ENCODE peak calls at places on chromosome 10, in five cellular contexts. G is endodermal cell, W is neural crest cell, B is GM13977, V is left ventricle myocardium inferior. A is an unnamed sample.

GRCh38 chr10:77245953-77246352 is 391.7 kb downstream of the KCNMA1 start:
- DNase-seq in W (no peak), B (no peak), V (no peak), G (no peak), A (no peak)

GRCh38 chr10:18822156-18822555 is 162.9 kb downstream of the ARL5B start:
- DNase-seq in V (no peak), W (peak; percentile 32), G (peak; percentile 67), B (no peak), A (peak; percentile 73)

GRCh38 chr10:127159648-127160245 is 36.6 kb downstream of the INSYN2A start:
- DNase-seq in V (no peak), B (no peak), W (no peak), G (no peak), A (no peak)

GRCh38 chr10:50447691-50448090 is 176.1 kb downstream of the SGMS1 start:
- DNase-seq in V (no peak), B (no peak), W (no peak), G (no peak), A (no peak)

GRCh38 chr10:59817806-59818205 is 64.6 kb upstream of the MRLN start:
- DNase-seq in W (no peak), G (no peak), B (no peak), V (no peak), A (no peak)

GRCh38 chr10:71921319-71922027 is 42.7 kb upstream of the CHST3 start:
- DNase-seq in B (no peak), V (peak; percentile 58), W (no peak), G (no peak), A (peak; percentile 67)

GRCh38 chr10:104881740-104882139 is 240.7 kb downstream of the SORCS3 start:
- DNase-seq in G (peak; percentile 59), W (no peak), V (no peak), B (no peak), A (no peak)

GRCh38 chr10:88318803-88319202 is 264.3 kb downstream of the RNLS start:
- DNase-seq in V (no peak), W (no peak), B (no peak), G (peak; percentile 68), A (no peak)

GRCh38 chr10:73117976-73118743 is 7.9 kb downstream of the NUDT13 start:
- DNase-seq in B (peak; percentile 75), W (no peak), V (no peak), G (no peak), A (no peak)

GRCh38 chr10:65818990-65819389 is 1106.8 kb upstream of the LRRTM3 start:
- DNase-seq in B (no peak), W (no peak), G (no peak), V (no peak), A (no peak)

GRCh38 chr10:43823237-43823605 is 174.5 kb upstream of the ZNF32 start:
- DNase-seq in W (no peak), V (no peak), B (no peak), G (no peak), A (no peak)

GRCh38 chr10:44759122-44759521 is 152.0 kb upstream of the TMEM72 start:
- DNase-seq in W (no peak), G (no peak), V (no peak), B (no peak), A (no peak)

GRCh38 chr10:113891476-113891875 is 37.0 kb downstream of the NHLRC2 start:
- DNase-seq in B (no peak), V (no peak), W (no peak), G (no peak), A (no peak)

GRCh38 chr10:131964298-131964697 is 17.4 kb downstream of the BNIP3 start:
- DNase-seq in W (no peak), V (no peak), B (no peak), G (no peak), A (no peak)

GRCh38 chr10:132354356-132355094 is 22.5 kb downstream of the LRRC27 start:
- DNase-seq in V (no peak), W (no peak), B (no peak), G (no peak), A (no peak)

GRCh38 chr10:105770813-105771212 is 1129.7 kb downstream of the SORCS3 start:
- DNase-seq in V (no peak), B (no peak), W (no peak), G (peak; percentile 52), A (peak; percentile 31)

GRCh38 chr10:122484276-122485060 is 23.1 kb downstream of the HTRA1 start:
- DNase-seq in B (no peak), W (no peak), V (no peak), G (peak; percentile 64), A (no peak)

GRCh38 chr10:125014086-125014830 is 72.3 kb downstream of the ZRANB1 start:
- DNase-seq in W (no peak), V (peak; percentile 60), G (no peak), B (no peak), A (no peak)

GRCh38 chr10:33276282-33276923 is 58.1 kb downstream of the NRP1 start:
- DNase-seq in W (no peak), V (no peak), B (no peak), G (no peak), A (no peak)

GRCh38 chr10:51876979-51877378 is 177.6 kb upstream of the CSTF2T start:
- DNase-seq in G (no peak), B (no peak), W (no peak), V (no peak), A (no peak)

GRCh38 chr10:86295791-86296190 is 70.8 kb downstream of the GRID1 start:
- DNase-seq in W (no peak), G (peak; percentile 24), V (no peak), B (no peak), A (no peak)

DNA sequence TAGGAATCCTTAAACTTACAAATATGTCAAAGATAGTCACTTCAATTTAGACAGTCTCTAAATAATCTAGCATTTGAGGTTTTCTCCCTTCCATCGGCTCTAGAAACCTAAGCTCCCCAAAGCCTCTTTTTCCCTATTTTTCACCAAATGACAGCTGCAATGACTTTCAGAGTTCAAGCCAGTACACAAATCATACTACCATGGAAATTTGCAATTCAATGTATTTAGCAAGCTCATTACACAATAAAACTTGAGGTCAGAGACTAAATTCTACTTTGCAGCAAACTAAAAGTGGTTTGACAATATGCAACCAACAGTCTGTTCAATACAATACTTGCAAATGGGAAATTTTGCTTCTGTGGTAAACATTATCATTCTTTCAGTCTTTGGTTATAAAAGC is 80.3 kb downstream of the SKIDA1 start:
- DNase-seq in V (no peak), B (no peak), W (no peak), G (no peak), A (no peak)
- TF ChIP-seq CTCF in V (no peak), B (no peak), W (no peak), G (no peak), A (no peak)

GRCh38 chr10:97599272-97599619 is 9.7 kb downstream of the C10orf62 start:
- DNase-seq in B (no peak), W (no peak), G (no peak), V (no peak), A (no peak)

GRCh38 chr10:97597778-97598177 is 8.3 kb downstream of the C10orf62 start:
- DNase-seq in V (no peak), G (no peak), B (no peak), W (no peak), A (no peak)

GRCh38 chr10:97598407-97599271 is 9.1 kb downstream of the C10orf62 start:
- DNase-seq in B (no peak), V (no peak), G (no peak), W (no peak), A (no peak)

GRCh38 chr10:97593423-97593822 is 3.9 kb downstream of the C10orf62 start:
- DNase-seq in B (no peak), W (no peak), G (no peak), V (no peak), A (no peak)

GRCh38 chr10:97596101-97597055 is 6.9 kb downstream of the C10orf62 start:
- DNase-seq in G (no peak), V (no peak), B (no peak), W (no peak), A (no peak)
- TF ChIP-seq CTCF in G (no peak), V (no peak), B (no peak), W (no peak), A (no peak)

DNA sequence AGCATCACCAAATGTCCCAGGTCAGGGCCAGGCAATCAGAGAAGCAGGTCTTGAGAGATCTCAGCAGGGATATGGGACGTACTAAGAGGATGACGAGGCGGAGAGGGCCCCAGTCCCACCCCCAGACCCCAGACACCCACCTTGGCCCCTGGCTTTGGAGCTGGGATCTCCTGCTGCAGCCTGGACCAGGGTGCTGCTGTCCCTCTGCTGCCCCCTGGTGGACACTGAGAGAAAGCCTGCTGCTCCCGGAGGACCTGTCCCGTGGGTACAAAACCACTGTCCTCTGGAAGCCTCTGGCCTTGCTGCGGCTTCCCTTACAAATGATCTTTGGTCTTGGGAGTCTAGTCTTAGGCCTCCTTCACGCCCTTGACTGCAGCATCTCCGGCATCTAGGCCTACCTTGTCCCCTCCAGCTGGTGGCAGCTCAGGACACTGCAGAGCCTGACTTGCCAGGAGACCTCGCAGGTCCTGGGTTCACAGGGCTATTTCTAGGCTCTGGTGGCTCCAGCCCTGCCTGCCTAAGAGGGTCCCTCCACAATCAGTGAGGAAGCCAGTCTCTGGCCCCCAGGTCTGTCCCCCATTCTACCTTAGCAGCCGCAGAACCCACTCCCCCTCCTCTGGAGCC is 97.1 kb downstream of the RGS10 start:
- DNase-seq in W (peak; percentile 92), G (peak; percentile 96), V (peak; percentile 85), B (peak; percentile 88), A (peak; percentile 88)
- TF ChIP-seq CTCF in W (peak; percentile 95), G (peak; percentile 94), V (peak; percentile 98), B (peak; percentile 94), A (peak; percentile 97)

GRCh38 chr10:103659674-103660363 is 166.3 kb downstream of the NEURL1 start:
- DNase-seq in B (peak; percentile 91), W (no peak), G (peak; percentile 67), V (peak; percentile 59), A (peak; percentile 53)
- TF ChIP-seq CTCF in B (peak; percentile 4), W (no peak), G (peak; percentile 30), V (no peak), A (no peak)

DNA sequence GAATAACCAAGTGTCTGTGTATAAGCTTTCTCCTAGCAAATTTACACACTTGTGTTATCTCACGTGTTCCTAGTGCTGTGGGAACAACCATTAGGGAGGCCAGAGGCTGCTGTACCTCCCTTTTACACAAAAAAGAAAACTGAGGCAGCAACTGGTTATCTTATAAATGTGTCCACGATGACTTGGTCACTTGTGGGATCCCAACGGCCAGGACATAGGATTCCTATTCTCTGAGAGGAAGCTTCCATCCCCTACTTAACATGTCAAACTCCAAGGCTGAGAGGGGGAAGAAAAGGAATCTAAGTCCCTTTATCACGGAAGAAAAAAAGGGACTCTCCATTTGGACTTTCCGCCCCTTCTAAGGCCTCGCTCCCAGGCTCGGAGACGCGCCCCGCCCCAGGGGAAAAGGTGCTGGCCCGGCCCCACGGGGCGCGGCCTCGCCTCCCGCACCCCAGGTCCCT is 430 bp downstream of the ZNF438 start:
- DNase-seq in V (no peak), B (no peak), G (no peak), W (no peak), A (no peak)
- TF ChIP-seq CTCF in V (no peak), B (no peak), G (no peak), W (no peak), A (no peak)

GRCh38 chr10:109427421-109427820 is 495.9 kb downstream of the XPNPEP1 start:
- DNase-seq in B (no peak), G (no peak), V (no peak), W (no peak), A (no peak)
- TF ChIP-seq CTCF in B (no peak), G (peak; percentile 65), V (no peak), W (peak; percentile 29), A (peak; percentile 42)

A was measured in neural progenitor cell.